ENCODE peak calls at places on chromosomes 7 and 10, in four cellular contexts. B is DND-41, U is body of pancreas, J is OCI-LY7. L is an unnamed sample.

GRCh38 chr10:110430369-110431273 is 67.1 kb upstream of the DUSP5 start:
- DNase-seq in B (no peak), U (no peak), J (no peak), L (no peak)

GRCh38 chr7:108824840-108825540 is 255.3 kb downstream of the DNAJB9 start:
- DNase-seq in B (no peak), U (no peak), J (no peak), L (no peak)

GRCh38 chr7:70807650-70808049 is 324.3 kb upstream of the GALNT17 start:
- DNase-seq in B (no peak), U (no peak), J (peak), L (no peak)

GRCh38 chr7:158816995-158817394 is 12.3 kb downstream of the ESYT2 start:
- DNase-seq in B (no peak), U (no peak), J (no peak), L (no peak)

GRCh38 chr10:1293147-1293546 is 237.0 kb downstream of the WDR37 start:
- DNase-seq in B (no peak), U (no peak), J (no peak), L (no peak)

GRCh38 chr7:139396323-139396951 is 36.7 kb downstream of the LUC7L2 start:
- DNase-seq in B (no peak), U (no peak), J (no peak), L (no peak)

GRCh38 chr7:115634633-115635032 is 395.9 kb downstream of the TFEC start:
- DNase-seq in B (no peak), U (no peak), J (no peak), L (no peak)

GRCh38 chr7:119724041-119724792 is 548.8 kb upstream of the KCND2 start:
- DNase-seq in B (no peak), U (no peak), J (no peak), L (no peak)

GRCh38 chr10:50574932-50575331 is 48.8 kb downstream of the SGMS1 start:
- DNase-seq in B (no peak), U (no peak), J (no peak), L (no peak)

GRCh38 chr7:107463139-107464078 is 6.4 kb upstream of the GPR22 start:
- DNase-seq in B (peak), U (peak), J (peak), L (peak)

GRCh38 chr10:50540069-50540825 is 83.5 kb downstream of the SGMS1 start:
- DNase-seq in B (no peak), U (no peak), J (no peak), L (no peak)

GRCh38 chr7:119935418-119936025 is 337.5 kb upstream of the KCND2 start:
- DNase-seq in B (no peak), U (no peak), J (peak), L (peak)

GRCh38 chr10:131737543-131738395 is 163.0 kb upstream of the PPP2R2D start:
- DNase-seq in B (no peak), U (no peak), J (no peak), L (no peak)

GRCh38 chr7:141915565-141915964 is 634 bp upstream of the OR9A4 start:
- DNase-seq in B (no peak), U (peak), J (no peak), L (no peak)

DNA sequence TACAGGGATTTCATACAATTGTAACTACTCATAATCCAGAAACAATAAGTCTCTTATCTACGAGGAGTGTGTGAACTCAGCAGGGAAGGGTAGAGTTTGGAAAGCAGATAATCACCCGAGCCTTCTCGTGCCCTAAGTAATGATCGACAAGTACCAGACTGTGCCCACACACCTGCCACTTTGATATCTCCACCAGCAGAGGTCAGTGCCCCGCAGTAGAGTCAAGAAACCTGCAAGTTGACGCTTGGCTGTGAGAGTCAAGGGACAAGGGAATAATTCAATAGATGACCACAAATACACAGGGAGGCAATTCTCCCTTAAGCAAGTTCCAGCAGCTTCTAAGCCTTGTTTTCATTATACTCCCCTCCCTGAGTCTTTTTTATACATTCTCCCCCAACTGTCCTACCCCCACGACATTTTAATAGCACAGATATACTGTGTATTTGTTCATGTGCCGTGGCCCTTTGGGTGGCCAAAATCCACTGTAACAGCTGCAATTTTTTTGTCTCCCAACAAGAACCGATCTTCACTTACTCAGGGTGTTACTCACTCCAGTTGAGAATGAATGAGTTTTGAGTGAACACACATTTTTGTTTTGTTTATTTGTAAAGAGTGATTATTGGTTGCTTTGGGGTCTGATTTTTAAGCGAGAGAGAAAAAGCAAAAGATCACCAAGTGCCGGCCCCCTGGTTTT is 106.9 kb upstream of the RHEB start:
- DNase-seq in B (peak), U (peak), J (peak), L (no peak)
- TF ChIP-seq CTCF in B (peak), U (peak), J (peak), L (no peak)

DNA sequence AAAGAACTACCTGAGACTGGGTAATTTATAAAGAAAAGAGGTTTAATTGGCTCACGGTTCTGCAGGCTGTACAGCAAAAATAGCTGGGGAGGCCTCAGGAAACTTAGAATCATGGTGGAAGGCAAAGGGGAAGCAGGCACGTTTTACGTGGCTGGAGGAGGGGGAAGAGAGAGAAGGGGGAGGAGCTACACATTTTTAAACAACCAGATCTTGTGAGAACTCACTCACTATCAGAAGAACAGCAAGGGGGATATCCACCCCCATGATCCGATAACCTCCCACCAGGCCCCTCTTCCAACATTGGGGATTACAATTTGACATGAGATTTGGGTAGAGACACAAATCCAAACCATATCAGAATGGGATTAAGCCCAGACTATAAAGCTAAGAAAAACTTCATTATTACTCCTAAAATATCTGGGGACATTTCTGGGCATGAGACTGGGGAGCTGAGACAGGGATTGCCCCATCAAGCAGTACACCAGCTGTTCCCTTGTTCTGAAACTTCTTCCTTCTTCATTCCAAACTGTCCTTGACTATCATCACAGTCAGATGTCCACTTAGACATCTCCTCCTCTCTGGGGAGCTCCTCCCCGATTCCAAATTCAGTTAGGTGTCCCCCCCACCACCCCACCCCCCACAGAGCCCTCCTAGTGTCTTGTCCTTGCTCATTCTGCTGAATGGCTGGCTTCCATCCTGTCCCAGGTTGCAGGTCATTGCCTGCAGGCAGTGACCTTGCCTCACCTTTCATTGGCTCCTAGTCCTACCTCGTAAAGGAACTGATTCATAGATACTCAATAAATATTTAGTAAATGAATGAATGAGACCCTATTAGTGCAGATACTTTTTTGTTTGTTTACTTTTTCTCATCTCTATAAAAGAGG is 132.6 kb downstream of the EVX1 start:
- DNase-seq in B (no peak), U (no peak), J (no peak), L (no peak)
- TF ChIP-seq CTCF in B (no peak), U (no peak), J (no peak), L (no peak)

GRCh38 chr10:24723386-24723787 is 300 bp downstream of the ARHGAP21 start:
- DNase-seq in B (peak), U (no peak), J (peak), L (peak)

GRCh38 chr10:24722676-24723385 is 856 bp downstream of the ARHGAP21 start:
- DNase-seq in B (peak), U (peak), J (peak), L (peak)

GRCh38 chr10:24722131-24722675 is 1.5 kb downstream of the ARHGAP21 start:
- DNase-seq in B (no peak), U (no peak), J (no peak), L (no peak)

GRCh38 chr10:24724381-24725228 is 918 bp upstream of the ARHGAP21 start:
- DNase-seq in B (peak), U (peak), J (peak), L (peak)

DNA sequence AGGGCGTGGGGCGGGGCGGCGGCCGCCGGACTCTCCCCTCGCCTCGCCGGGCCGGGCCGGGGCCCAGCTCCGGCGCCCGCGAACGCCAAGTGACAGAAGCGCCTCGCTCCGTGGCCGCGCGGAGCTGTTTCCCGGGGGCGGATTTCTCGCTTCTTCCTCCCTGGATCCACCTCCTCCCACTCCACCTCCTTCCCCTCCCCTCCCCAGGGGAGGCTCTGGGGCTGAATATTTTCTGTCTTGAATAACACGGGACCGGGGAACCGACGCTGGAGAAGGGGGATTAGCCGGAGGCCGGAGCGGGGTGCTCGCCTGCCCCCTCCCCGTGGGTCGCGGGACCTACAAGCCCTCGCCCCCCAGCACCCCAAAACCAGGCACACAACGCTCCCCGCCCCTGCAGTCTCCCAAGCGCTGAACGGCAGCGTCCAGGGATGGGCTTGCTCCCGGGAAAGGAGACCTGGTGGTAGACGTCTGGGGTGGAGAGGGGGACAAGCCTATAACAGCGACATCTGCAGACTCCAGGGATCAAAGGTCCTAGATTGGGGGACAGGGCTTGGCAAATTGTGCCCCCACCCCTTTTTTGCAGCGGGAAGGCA is at the start of gene ARHGAP21:
- DNase-seq in B (peak), U (peak), J (peak), L (peak)
- TF ChIP-seq CTCF in B (peak), U (no peak), J (peak), L (no peak)

GRCh38 chr7:46716926-46717325 is 795.9 kb upstream of the IGFBP3 start:
- DNase-seq in B (no peak), U (no peak), J (peak), L (no peak)
- TF ChIP-seq CTCF in B (no peak), U (no peak), J (no peak), L (no peak)

GRCh38 chr10:119644994-119645393 is 6.2 kb upstream of the BAG3 start:
- DNase-seq in B (no peak), U (no peak), J (no peak), L (no peak)

GRCh38 chr10:119640875-119641526 is 10.2 kb upstream of the BAG3 start:
- DNase-seq in B (no peak), U (no peak), J (no peak), L (no peak)

GRCh38 chr10:119644215-119644826 is 6.9 kb upstream of the BAG3 start:
- DNase-seq in B (no peak), U (no peak), J (no peak), L (no peak)

GRCh38 chr10:119642556-119643111 is 8.5 kb upstream of the BAG3 start:
- DNase-seq in B (no peak), U (no peak), J (no peak), L (no peak)

GRCh38 chr10:119643306-119644214 is 7.6 kb upstream of the BAG3 start:
- DNase-seq in B (no peak), U (no peak), J (no peak), L (no peak)
- TF ChIP-seq CTCF in B (no peak), U (no peak), J (no peak), L (no peak)

L was measured in GM13976.